ENCODE peak calls at places on chromosomes 6 and 20, in four cellular contexts. Z is spleen, W is endothelial cell of umbilical vein, Q is heart right ventricle. F is an unnamed sample.

GRCh38 chr6:111972714-111973678 is 80.9 kb upstream of the CCN6 start:
- DNase-seq in Z (no peak), W (peak), Q (peak), F (peak)

GRCh38 chr6:147514831-147515230 is 6.3 kb downstream of the SAMD5 start:
- DNase-seq in Z (no peak), W (no peak), Q (no peak), F (no peak)

GRCh38 chr20:52593634-52594033 is 378.5 kb upstream of the TSHZ2 start:
- DNase-seq in Z (no peak), W (no peak), Q (no peak), F (no peak)

GRCh38 chr6:27149140-27149539 is 98.4 kb upstream of the PRSS16 start:
- DNase-seq in Z (no peak), W (no peak), Q (no peak), F (no peak)

GRCh38 chr6:85421963-85422362 is 27.9 kb upstream of the NT5E start:
- DNase-seq in Z (no peak), W (peak), Q (no peak), F (peak)

GRCh38 chr20:59925894-59926293 is 7.5 kb downstream of the SYCP2 start:
- DNase-seq in Z (no peak), W (no peak), Q (no peak), F (no peak)

GRCh38 chr6:166605752-166606151 is 19.3 kb upstream of the RAMACL start:
- DNase-seq in Z (no peak), W (no peak), Q (no peak), F (no peak)

GRCh38 chr6:160667854-160668481 is 3.9 kb upstream of the LPA start:
- DNase-seq in Z (no peak), W (no peak), Q (no peak), F (no peak)

GRCh38 chr6:3376064-3376463 is 80.8 kb downstream of the SLC22A23 start:
- DNase-seq in Z (no peak), W (no peak), Q (no peak), F (no peak)

GRCh38 chr6:27829453-27830211 is 82.6 kb downstream of the OR2B2 start:
- DNase-seq in Z (no peak), W (no peak), Q (no peak), F (no peak)

GRCh38 chr6:108115598-108116058 is 41.1 kb upstream of the OSTM1 start:
- DNase-seq in Z (peak), W (peak), Q (no peak), F (no peak)

GRCh38 chr20:60255866-60256265 is 297.6 kb downstream of the CDH26 start:
- DNase-seq in Z (no peak), W (no peak), Q (no peak), F (no peak)

GRCh38 chr6:36616888-36617521 is 22.8 kb downstream of the SRSF3 start:
- DNase-seq in Z (no peak), W (peak), Q (no peak), F (no peak)

GRCh38 chr6:41779336-41779735 is 364 bp downstream of the FRS3 start:
- DNase-seq in Z (no peak), W (peak), Q (no peak), F (no peak)

GRCh38 chr6:100296810-100297544 is 167.7 kb downstream of the SIM1 start:
- DNase-seq in Z (no peak), W (peak), Q (no peak), F (peak)

GRCh38 chr6:33787954-33788693 is 806 bp downstream of the LEMD2 start:
- DNase-seq in Z (peak), W (peak), Q (peak), F (peak)

GRCh38 chr6:105177521-105177920 is 2.3 kb downstream of the POPDC3 start:
- DNase-seq in Z (no peak), W (no peak), Q (no peak), F (no peak)

GRCh38 chr20:58174708-58175287 is 53.7 kb downstream of the ANKRD60 start:
- DNase-seq in Z (no peak), W (no peak), Q (peak), F (no peak)

GRCh38 chr20:50724851-50725721 is 6.3 kb upstream of the PARD6B start:
- DNase-seq in Z (peak), W (no peak), Q (peak), F (peak)
- H3K27ac ChIP-seq in Z (peak), W (no peak), Q (peak), F (peak)

DNA sequence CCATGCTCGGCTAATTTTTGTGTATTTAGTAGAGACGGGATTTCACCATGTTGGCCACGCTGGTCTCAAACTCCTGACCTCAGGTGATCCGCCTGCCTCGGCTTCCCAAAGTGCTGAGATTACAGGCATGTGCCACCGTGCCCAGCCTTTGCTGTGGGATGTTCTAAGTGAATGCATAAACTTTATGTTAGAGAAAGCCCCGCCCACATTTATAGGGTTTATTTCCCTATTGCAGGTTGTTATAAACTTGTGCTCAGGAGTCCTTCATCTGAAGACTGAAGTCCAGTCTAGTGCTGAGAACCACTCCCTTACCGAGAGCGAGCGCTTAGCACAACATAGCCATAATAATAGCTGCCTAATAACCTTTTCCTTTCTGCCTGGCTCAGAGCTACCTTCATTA is 75.3 kb upstream of the ZNF217 start:
- DNase-seq in Z (no peak), W (no peak), Q (no peak), F (no peak)
- H3K27ac ChIP-seq in Z (no peak), W (no peak), Q (no peak), F (no peak)

GRCh38 chr20:4689224-4689623 is 32.5 kb upstream of the PRND start:
- DNase-seq in Z (no peak), W (no peak), Q (no peak), F (no peak)
- H3K27ac ChIP-seq in Z (no peak), W (no peak), Q (no peak), F (no peak)

DNA sequence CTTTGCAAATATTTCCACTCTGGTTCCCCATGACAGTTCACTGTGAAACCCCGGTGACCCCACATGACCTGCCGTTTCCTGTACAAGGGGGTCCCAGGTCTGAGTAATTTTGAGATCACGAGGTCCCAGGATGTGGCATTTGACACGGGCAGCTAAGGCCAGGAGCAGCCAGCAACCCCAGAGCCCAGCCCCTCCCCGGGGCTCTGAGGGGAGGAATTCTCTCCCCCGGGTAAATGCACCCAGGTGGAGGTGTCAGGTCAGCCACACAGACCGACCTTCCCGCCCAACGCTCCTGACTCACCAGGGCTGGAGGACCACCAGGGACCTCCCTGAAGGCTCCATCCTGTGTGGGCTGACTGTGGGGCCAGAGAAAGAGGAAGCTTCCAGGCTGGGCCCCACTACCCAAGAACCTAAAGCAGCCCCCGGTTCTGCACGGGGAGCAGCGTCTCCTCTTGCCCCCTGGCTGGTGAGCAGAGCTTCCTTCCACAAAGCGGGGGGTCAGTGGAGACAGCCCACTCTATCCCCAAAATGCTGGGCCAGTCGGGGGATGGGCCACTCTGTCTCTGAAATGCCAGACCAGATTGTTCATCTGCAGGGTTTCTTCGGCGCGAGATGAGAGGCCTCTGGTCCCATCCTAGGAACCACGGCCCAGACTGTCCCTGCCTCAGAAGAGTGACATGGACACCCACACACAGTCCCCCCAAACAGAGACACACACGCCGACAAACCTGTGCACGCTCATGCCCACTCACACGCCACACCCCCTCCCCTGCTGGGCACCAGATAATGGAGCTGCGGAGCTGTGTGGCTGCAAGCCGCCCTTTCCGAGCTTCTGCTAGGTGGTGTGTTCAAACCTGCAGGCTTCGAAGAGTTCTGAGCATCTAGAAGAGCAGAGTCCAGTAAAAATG is 23.4 kb upstream of the SLCO4A1 start:
- DNase-seq in Z (peak), W (no peak), Q (no peak), F (no peak)
- H3K27ac ChIP-seq in Z (peak), W (peak), Q (peak), F (no peak)

DNA sequence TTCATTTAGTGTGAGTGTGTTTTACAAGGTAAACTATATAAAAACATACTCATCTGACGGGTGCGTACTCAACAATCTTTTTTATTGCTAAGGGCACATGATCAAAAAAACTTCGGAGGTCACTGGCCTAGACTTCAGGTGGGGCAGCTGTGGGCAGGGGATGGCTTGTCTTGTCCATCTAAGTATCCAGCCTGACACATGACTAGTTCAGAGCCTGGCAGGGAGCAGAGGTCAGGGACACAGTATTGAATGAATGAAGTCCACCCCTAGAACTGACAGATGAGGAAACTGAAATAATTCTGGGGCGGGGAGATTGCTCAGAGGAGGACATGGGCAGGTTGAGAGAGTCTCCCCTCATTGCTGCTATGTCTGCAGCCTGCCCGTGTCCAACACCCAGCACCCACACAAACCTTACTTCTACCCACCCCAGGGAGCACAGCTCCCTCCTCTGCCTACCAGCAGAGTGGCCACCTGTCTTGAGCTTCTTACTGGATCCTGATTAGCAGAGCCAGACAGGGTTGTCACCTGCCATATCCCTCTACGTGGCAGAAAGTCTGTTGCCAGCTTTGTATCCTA is 48.9 kb downstream of the MRPL14 start:
- DNase-seq in Z (no peak), W (no peak), Q (no peak), F (no peak)
- H3K27ac ChIP-seq in Z (no peak), W (no peak), Q (no peak), F (no peak)